ENCODE peak calls at places on chromosomes 7 and 10, in four cellular contexts. G is stimulated activated CD8-positive, alpha-beta memory T cell treated with anti-CD3 and anti-CD28 coated beads, Interleukin-2, amount 100 ng/mL, for 48 hours; H is NCI-H1417; C is A549. B is an unnamed sample.

GRCh38 chr10:64211466-64211865 is 690.3 kb downstream of the REEP3 start:
- DNase-seq in H (no peak), C (no peak), G (no peak), B (no peak)

GRCh38 chr10:123459371-123460224 is 206.6 kb upstream of the GPR26 start:
- DNase-seq in G (no peak), C (no peak), H (peak), B (no peak)

GRCh38 chr10:79088176-79088575 is 19.4 kb downstream of the ZMIZ1 start:
- DNase-seq in H (no peak), G (no peak), C (no peak), B (no peak)

GRCh38 chr10:69883680-69884375 is 82.1 kb downstream of the COL13A1 start:
- DNase-seq in H (no peak), G (no peak), C (no peak), B (no peak)

GRCh38 chr10:17123961-17124360 is 5.7 kb downstream of the CUBN start:
- DNase-seq in G (no peak), H (no peak), C (no peak), B (no peak)

GRCh38 chr7:17207220-17207619 is 91.2 kb upstream of the AHR start:
- DNase-seq in G (no peak), H (no peak), C (peak), B (no peak)

GRCh38 chr7:110421490-110422241 is 669.3 kb upstream of the LRRN3 start:
- DNase-seq in G (no peak), H (no peak), C (no peak), B (no peak)

GRCh38 chr10:50501478-50501877 is 122.3 kb downstream of the SGMS1 start:
- DNase-seq in H (no peak), C (peak), G (no peak), B (no peak)

GRCh38 chr7:27032843-27033242 is 63.0 kb downstream of the HOXA1 start:
- DNase-seq in G (no peak), H (peak), C (no peak), B (no peak)

GRCh38 chr10:16835223-16835622 is 18.0 kb upstream of the RSU1 start:
- DNase-seq in C (no peak), H (no peak), G (no peak), B (no peak)

GRCh38 chr10:12243860-12244620 is 48.1 kb downstream of the CDC123 start:
- DNase-seq in C (no peak), H (no peak), G (no peak), B (no peak)

GRCh38 chr10:20492447-20492846 is 404.7 kb downstream of the NEBL start:
- DNase-seq in H (no peak), G (no peak), C (peak), B (no peak)

GRCh38 chr7:67918158-67918557 is 921.5 kb downstream of the TYW1 start:
- DNase-seq in C (peak), G (no peak), H (no peak), B (no peak)

GRCh38 chr7:97179454-97180104 is 62.1 kb downstream of the SDHAF3 start:
- DNase-seq in H (peak), G (peak), C (peak), B (no peak)

GRCh38 chr10:110048781-110049180 is 41.0 kb downstream of the ADD3 start:
- DNase-seq in C (no peak), H (no peak), G (no peak), B (no peak)

GRCh38 chr7:85000973-85001372 is 185.9 kb downstream of the SEMA3D start:
- DNase-seq in H (no peak), C (no peak), G (no peak), B (no peak)

GRCh38 chr10:130621231-130621775 is 485.1 kb downstream of the GLRX3 start:
- DNase-seq in G (no peak), C (no peak), H (no peak), B (no peak)

GRCh38 chr7:103637080-103637479 is 191.1 kb upstream of the SLC26A5 start:
- DNase-seq in H (no peak), C (peak), G (no peak), B (no peak)

GRCh38 chr7:129494041-129494440 is 8.3 kb upstream of the SMKR1 start:
- DNase-seq in G (no peak), H (no peak), C (no peak), B (no peak)

GRCh38 chr10:58662314-58662713 is 149.6 kb downstream of the BICC1 start:
- DNase-seq in C (peak), H (no peak), G (no peak), B (no peak)

GRCh38 chr10:26556756-26557640 is 118.9 kb downstream of the APBB1IP start:
- DNase-seq in H (peak), C (peak), G (no peak), B (no peak)

GRCh38 chr10:17878896-17879295 is 69.7 kb downstream of the MRC1 start:
- DNase-seq in G (no peak), H (no peak), C (no peak), B (no peak)

GRCh38 chr10:33216661-33217427 is 117.6 kb downstream of the NRP1 start:
- DNase-seq in H (peak), C (peak), G (no peak), B (no peak)

GRCh38 chr10:70085975-70086613 is 33.4 kb downstream of the MACROH2A2 start:
- DNase-seq in H (no peak), G (no peak), C (peak), B (no peak)

GRCh38 chr10:58775960-58776574 is 263.4 kb downstream of the BICC1 start:
- DNase-seq in G (no peak), H (no peak), C (peak), B (no peak)

GRCh38 chr7:38873433-38873832 is 35.6 kb downstream of the VPS41 start:
- DNase-seq in C (no peak), G (no peak), H (no peak), B (no peak)

GRCh38 chr10:80405636-80406035 is 2.7 kb upstream of the PRXL2A start:
- DNase-seq in C (no peak), H (no peak), G (no peak), B (no peak)

GRCh38 chr10:99431190-99431549 is 746 bp upstream of the GOT1 start:
- DNase-seq in G (no peak), C (peak), H (no peak), B (peak)

GRCh38 chr7:51034531-51035264 is 252.0 kb upstream of the GRB10 start:
- DNase-seq in H (no peak), C (peak), G (no peak), B (no peak)

GRCh38 chr7:17939670-17940301 is 508 bp downstream of the SNX13 start:
- DNase-seq in G (peak), C (peak), H (peak), B (peak)